ENCODE peak calls at places on chromosomes 2 and 18, in five cellular contexts. X is OCI-LY7; H is fibroblast of lung; F is breast epithelium; B is CD8-positive, alpha-beta T cell. R is an unnamed sample.

GRCh38 chr2:226526731-226527130 is 272.9 kb downstream of the IRS1 start:
- DNase-seq in X (no peak), H (peak; percentile 85), F (no peak), B (no peak), R (no peak)

GRCh38 chr2:189702071-189702470 is 27.6 kb downstream of the ANKAR start:
- DNase-seq in B (no peak), H (no peak), F (no peak), X (peak; percentile 9), R (peak; percentile 11)

GRCh38 chr2:120879401-120880295 is 144.0 kb downstream of the GLI2 start:
- DNase-seq in H (no peak), B (no peak), X (no peak), F (no peak), R (no peak)

GRCh38 chr2:230640540-230641011 is 72.1 kb upstream of the CAB39 start:
- DNase-seq in F (no peak), H (peak; percentile 64), B (no peak), X (no peak), R (peak; percentile 29)

GRCh38 chr2:31922542-31923408 is 88.0 kb downstream of the MEMO1 start:
- DNase-seq in B (no peak), X (no peak), F (no peak), H (no peak), R (no peak)

GRCh38 chr2:71423817-71424420 is 29.4 kb upstream of the DYSF start:
- DNase-seq in X (no peak), H (no peak), F (no peak), B (no peak), R (no peak)

GRCh38 chr2:3664925-3665324 is 6.9 kb downstream of the ALLC start:
- DNase-seq in X (no peak), F (no peak), B (no peak), H (no peak), R (no peak)

GRCh38 chr18:26407721-26408601 is 140.4 kb downstream of the KCTD1 start:
- DNase-seq in X (no peak), H (no peak), F (no peak), B (no peak), R (no peak)

GRCh38 chr2:133442393-133442792 is 125.9 kb downstream of the NCKAP5 start:
- DNase-seq in X (no peak), H (no peak), F (no peak), B (no peak), R (no peak)

GRCh38 chr18:27803957-27804356 is 373.0 kb downstream of the CDH2 start:
- DNase-seq in F (no peak), B (no peak), H (no peak), X (no peak), R (no peak)

GRCh38 chr18:12307251-12307736 is 747 bp upstream of the TUBB6 start:
- DNase-seq in F (no peak), H (peak; percentile 79), B (no peak), X (no peak), R (peak; percentile 60)

GRCh38 chr2:191894681-191895147 is 47.8 kb upstream of the CAVIN2 start:
- DNase-seq in F (no peak), B (no peak), H (peak; percentile 87), X (no peak), R (peak; percentile 14)

GRCh38 chr2:96090527-96090926 is 25.8 kb downstream of the ADRA2B start:
- DNase-seq in H (peak; percentile 9), B (no peak), F (no peak), X (no peak), R (no peak)

GRCh38 chr2:28649481-28650260 is 102.0 kb upstream of the PPP1CB start:
- DNase-seq in H (no peak), F (no peak), B (no peak), X (no peak), R (no peak)

GRCh38 chr2:216691210-216691741 is 4.1 kb downstream of the IGFBP5 start:
- DNase-seq in F (peak; percentile 74), B (no peak), H (peak; percentile 81), X (no peak), R (peak; percentile 79)

GRCh38 chr2:48169066-48169724 is 262.9 kb upstream of the FBXO11 start:
- DNase-seq in F (no peak), H (no peak), X (no peak), B (no peak), R (no peak)

GRCh38 chr2:227805578-227805977 is 8.1 kb upstream of the CCL20 start:
- DNase-seq in H (no peak), X (no peak), B (no peak), F (no peak), R (no peak)

GRCh38 chr2:142130111-142131015 is 453 bp downstream of the LRP1B start:
- DNase-seq in F (peak; percentile 66), X (no peak), B (no peak), H (peak; percentile 76), R (peak; percentile 31)

GRCh38 chr2:64371727-64372126 is 82.2 kb upstream of the LGALSL start:
- DNase-seq in B (no peak), H (no peak), F (no peak), X (no peak), R (no peak)

GRCh38 chr2:70371753-70372152 is 69.9 kb upstream of the FAM136A start:
- DNase-seq in B (no peak), F (no peak), H (peak; percentile 12), X (no peak), R (peak; percentile 34)

GRCh38 chr2:29080886-29081743 is 6.8 kb upstream of the PCARE start:
- DNase-seq in B (no peak), X (no peak), H (peak; percentile 59), F (no peak), R (no peak)

GRCh38 chr2:145017149-145017548 is 497.2 kb upstream of the ZEB2 start:
- DNase-seq in F (no peak), B (no peak), H (no peak), X (no peak), R (no peak)

GRCh38 chr2:10647886-10648605 is 41.7 kb downstream of the NOL10 start:
- DNase-seq in F (no peak), B (no peak), X (no peak), H (no peak), R (no peak)

GRCh38 chr2:216370961-216371633 is 1.2 kb downstream of the MARCHF4 start:
- DNase-seq in H (no peak), X (no peak), F (no peak), B (no peak), R (no peak)

GRCh38 chr18:46711444-46711863 is 45.4 kb downstream of the ST8SIA5 start:
- DNase-seq in F (no peak), X (peak; percentile 85), H (no peak), B (no peak), R (no peak)

GRCh38 chr18:74282359-74283254 is 9.2 kb downstream of the CYB5A start:
- DNase-seq in X (no peak), F (no peak), H (no peak), B (no peak), R (no peak)

GRCh38 chr2:101841679-101842327 is 144.3 kb downstream of the MAP4K4 start:
- DNase-seq in F (no peak), H (no peak), X (no peak), B (no peak), R (no peak)
- H3K27ac ChIP-seq in F (peak overlapping the region; percentile 41), H (no peak overlapping the region), X (no peak overlapping the region), B (no peak overlapping the region), R (no peak overlapping the region)

GRCh38 chr18:76459687-76460350 is 35.2 kb downstream of the ZNF516 start:
- DNase-seq in B (no peak), H (peak; percentile 98), F (no peak), X (no peak), R (peak; percentile 99)
- H3K4me3 ChIP-seq in B (no peak overlapping the region), H (peak overlapping the region; percentile 1), F (peak overlapping the region; percentile 39), X (no peak overlapping the region), R (peak overlapping the region; percentile 22)

GRCh38 chr2:23776021-23776420 is 150.9 kb downstream of the ATAD2B start:
- DNase-seq in H (no peak), X (no peak), F (no peak), B (no peak), R (no peak)
- H3K36me3 ChIP-seq in H (no peaks in the 10 kb centered on the region), X (peaks cover 18% of the 10 kb centered on the region), F (no peaks in the 10 kb centered on the region), B (peaks cover 6% of the 10 kb centered on the region), R (no peaks in the 10 kb centered on the region)

DNA sequence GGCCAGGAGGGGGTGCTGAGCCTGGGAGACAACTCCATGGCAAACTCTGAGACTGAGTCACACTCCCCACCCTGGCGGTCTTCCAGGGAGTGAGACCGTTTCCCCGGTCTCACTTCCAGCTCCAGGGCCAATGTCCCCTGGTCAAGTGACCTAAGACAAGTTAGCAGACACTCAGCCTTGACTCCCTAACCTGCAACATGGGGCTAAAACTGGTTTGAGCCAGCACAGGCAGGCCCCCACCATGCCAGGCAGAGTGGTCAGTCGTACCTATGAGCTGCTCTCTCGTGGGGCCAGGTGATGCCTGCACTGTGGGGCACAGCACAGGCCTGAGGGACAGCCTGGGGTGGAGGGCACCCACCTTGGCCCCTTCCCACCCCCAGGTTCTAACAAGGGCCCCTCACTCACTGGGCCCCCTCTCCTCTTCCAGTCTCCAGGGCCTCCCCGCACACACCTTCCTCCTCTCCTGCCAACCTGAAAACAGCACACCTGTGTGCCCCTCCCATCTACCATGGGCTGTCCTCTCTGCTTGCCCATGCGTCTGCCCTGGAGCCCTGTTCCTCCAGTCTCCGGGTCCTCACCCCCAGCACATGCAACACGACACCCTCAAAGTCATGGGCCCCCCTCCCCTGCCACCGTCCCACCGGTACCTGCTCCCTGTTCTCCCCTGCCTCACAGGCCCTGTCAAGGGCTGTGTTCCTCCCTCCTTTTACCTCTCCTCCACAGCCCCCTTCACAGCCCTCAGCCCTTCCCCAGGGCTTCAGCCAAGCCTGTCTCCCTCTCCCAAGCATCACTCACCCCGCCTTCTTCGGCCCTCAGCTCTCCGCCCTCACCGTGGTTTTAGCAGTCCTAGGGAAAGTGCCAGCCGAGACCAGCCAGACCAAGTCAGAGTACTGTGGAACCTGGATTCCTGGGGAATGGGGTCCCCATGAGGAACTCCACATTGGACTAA is 1.6 kb downstream of the GPR17 start:
- DNase-seq in X (no peak), F (no peak), H (no peak), B (no peak), R (peak; percentile 33)
- H3K27ac ChIP-seq in X (no peak overlapping the region), F (peak overlapping the region; percentile 61), H (no peak overlapping the region), B (no peak overlapping the region), R (no peak overlapping the region)